ENCODE peak calls at places on chromosomes 2 and 18, in seven cellular contexts. H, X, R, O, J, Q and D are unnamed samples.

GRCh38 chr2:38789689-38790088 is 11.7 kb downstream of the GEMIN6 start:
- DNase-seq in H (no peak), X (no peak), R (no peak), O (no peak), J (no peak), Q (no peak), D (no peak)

GRCh38 chr2:38572167-38572566 is 30.6 kb downstream of the HNRNPLL start:
- DNase-seq in H (peak; percentile 89), X (no peak), R (no peak), O (no peak), J (no peak), Q (no peak), D (no peak)

GRCh38 chr18:6327895-6328623 is 86.7 kb downstream of the L3MBTL4 start:
- DNase-seq in H (no peak), X (no peak), R (no peak), O (no peak), J (no peak), Q (no peak), D (no peak)

GRCh38 chr2:64698668-64699444 is 45.1 kb upstream of the SERTAD2 start:
- DNase-seq in H (peak; percentile 94), X (no peak), R (no peak), O (no peak), J (no peak), Q (no peak), D (no peak)

GRCh38 chr2:39416172-39416571 is 20.9 kb downstream of the MAP4K3 start:
- DNase-seq in H (peak; percentile 56), X (no peak), R (no peak), O (no peak), J (no peak), Q (no peak), D (no peak)

GRCh38 chr2:113756088-113757058 is at the start of gene SLC35F5:
- DNase-seq in H (peak; percentile 86), X (peak; percentile 95), R (peak; percentile 91), O (peak; percentile 93), J (peak; percentile 99), Q (peak; percentile 88), D (peak; percentile 88)

GRCh38 chr2:121427187-121427689 is 103.4 kb upstream of the RNU4ATAC start:
- DNase-seq in H (no peak), X (no peak), R (no peak), O (no peak), J (no peak), Q (no peak), D (no peak)

GRCh38 chr18:58953627-58954026 is 89.0 kb downstream of the ZNF532 start:
- DNase-seq in H (no peak), X (peak; percentile 51), R (no peak), O (no peak), J (no peak), Q (no peak), D (peak; percentile 66)

GRCh38 chr2:55052087-55053061 is 2.1 kb upstream of the RTN4 start:
- DNase-seq in H (peak; percentile 84), X (no peak), R (no peak), O (no peak), J (no peak), Q (no peak), D (no peak)

GRCh38 chr2:200703132-200703925 is 108.4 kb upstream of the BZW1 start:
- DNase-seq in H (peak; percentile 80), X (no peak), R (no peak), O (no peak), J (no peak), Q (no peak), D (peak; percentile 65)

GRCh38 chr2:100294162-100294497 is 28.2 kb downstream of the LONRF2 start:
- DNase-seq in H (no peak), X (no peak), R (no peak), O (no peak), J (no peak), Q (no peak), D (no peak)

GRCh38 chr2:102895386-102895785 is 133.6 kb downstream of the TMEM182 start:
- DNase-seq in H (no peak), X (no peak), R (no peak), O (no peak), J (no peak), Q (no peak), D (no peak)

GRCh38 chr18:3434685-3435084 is 15.3 kb upstream of the TGIF1 start:
- DNase-seq in H (no peak), X (no peak), R (no peak), O (no peak), J (no peak), Q (no peak), D (no peak)

GRCh38 chr2:236352761-236353593 is 88.8 kb upstream of the ASB18 start:
- DNase-seq in H (peak; percentile 29), X (no peak), R (no peak), O (peak; percentile 20), J (no peak), Q (no peak), D (peak; percentile 40)

GRCh38 chr2:117411983-117412382 is 402.5 kb upstream of the DDX18 start:
- DNase-seq in H (no peak), X (no peak), R (no peak), O (no peak), J (no peak), Q (no peak), D (no peak)

GRCh38 chr2:42009657-42010580 is 37.9 kb upstream of the PKDCC start:
- DNase-seq in H (peak; percentile 15), X (no peak), R (no peak), O (no peak), J (no peak), Q (no peak), D (no peak)

GRCh38 chr2:178070824-178071223 is 1.8 kb downstream of the PDE11A start:
- DNase-seq in H (no peak), X (no peak), R (no peak), O (no peak), J (no peak), Q (no peak), D (no peak)

GRCh38 chr2:205047273-205047839 is 502.1 kb downstream of the PARD3B start:
- DNase-seq in H (no peak), X (no peak), R (no peak), O (no peak), J (no peak), Q (no peak), D (peak; percentile 30)

GRCh38 chr2:85355073-85355410 is 473 bp downstream of the ELMOD3 start:
- DNase-seq in H (no peak), X (no peak), R (no peak), O (no peak), J (no peak), Q (no peak), D (no peak)

GRCh38 chr18:63218472-63218871 is 101.1 kb downstream of the BCL2 start:
- DNase-seq in H (no peak), X (no peak), R (no peak), O (no peak), J (no peak), Q (no peak), D (no peak)

GRCh38 chr2:26196683-26197418 is 24.0 kb downstream of the GAREM2 start:
- DNase-seq in H (no peak), X (no peak), R (no peak), O (no peak), J (no peak), Q (no peak), D (no peak)

GRCh38 chr2:224369028-224369632 is 32.8 kb downstream of the FAM124B start:
- DNase-seq in H (peak; percentile 49), X (no peak), R (no peak), O (no peak), J (no peak), Q (no peak), D (no peak)

GRCh38 chr2:135840601-135841000 is 3.6 kb upstream of the LCT start:
- DNase-seq in H (no peak), X (no peak), R (no peak), O (no peak), J (no peak), Q (no peak), D (no peak)

GRCh38 chr2:47061989-47062678 is 93.0 kb downstream of the STPG4 start:
- DNase-seq in H (no peak), X (no peak), R (no peak), O (no peak), J (no peak), Q (no peak), D (peak; percentile 50)

GRCh38 chr2:224586127-224586702 is 1.1 kb upstream of the CUL3 start:
- DNase-seq in H (no peak), X (no peak), R (no peak), O (no peak), J (no peak), Q (no peak), D (no peak)

GRCh38 chr2:109660046-109660860 is 46.1 kb downstream of the SOWAHC start:
- DNase-seq in H (no peak), X (no peak), R (no peak), O (no peak), J (no peak), Q (no peak), D (no peak)